ENCODE peak calls at places on chromosomes 13 and 19, in six cellular contexts. D is H1, Q is stomach, Z is upper lobe of left lung, B is tibial nerve, L is K562. O is an unnamed sample.

GRCh38 chr13:39530996-39531395 is 72.0 kb downstream of the LHFPL6 start:
- DNase-seq in L (no peak), Q (no peak), B (no peak), D (no peak), Z (no peak), O (no peak)

GRCh38 chr19:3154957-3155736 is 19.3 kb downstream of the GNA15 start:
- DNase-seq in B (no peak), D (no peak), L (peak), Z (no peak), Q (peak), O (peak)

GRCh38 chr13:41182231-41182630 is 12.1 kb downstream of the KBTBD7 start:
- DNase-seq in Z (no peak), B (no peak), D (no peak), L (no peak), Q (no peak), O (no peak)

GRCh38 chr19:52923782-52924593 is 760 bp upstream of the ZNF888 start:
- DNase-seq in Q (peak), B (no peak), L (peak), D (no peak), Z (no peak), O (peak)

GRCh38 chr13:111031531-111031961 is 83.6 kb upstream of the ARHGEF7 start:
- DNase-seq in Z (no peak), D (no peak), B (no peak), Q (no peak), L (no peak), O (peak)

GRCh38 chr19:41866284-41866683 is 6.2 kb downstream of the RPS19 start:
- DNase-seq in B (no peak), L (no peak), Q (no peak), Z (no peak), D (no peak), O (no peak)

GRCh38 chr13:105334211-105334610 is 1201.3 kb downstream of the EFNB2 start:
- DNase-seq in Z (no peak), D (no peak), L (no peak), B (no peak), Q (no peak), O (no peak)

GRCh38 chr13:86932935-86933334 is 738.2 kb upstream of the SLITRK5 start:
- DNase-seq in Z (no peak), D (peak), L (no peak), Q (no peak), B (no peak), O (no peak)

GRCh38 chr13:42047561-42048322 is 706 bp upstream of the DGKH start:
- DNase-seq in Z (peak), Q (peak), D (no peak), B (no peak), L (peak), O (peak)

GRCh38 chr13:93698016-93698613 is 471.5 kb downstream of the GPC6 start:
- DNase-seq in B (no peak), Z (no peak), D (no peak), L (no peak), Q (no peak), O (no peak)

GRCh38 chr19:8585894-8586750 is 8.9 kb upstream of the MYO1F start:
- DNase-seq in Q (peak), B (no peak), D (peak), Z (peak), L (peak), O (peak)

GRCh38 chr19:33350538-33351309 is 22.8 kb upstream of the CEBPG start:
- DNase-seq in B (no peak), L (no peak), D (no peak), Q (no peak), Z (no peak), O (no peak)

GRCh38 chr19:989381-990081 is 5.4 kb downstream of the WDR18 start:
- DNase-seq in D (no peak), L (no peak), Z (no peak), B (no peak), Q (no peak), O (no peak)

GRCh38 chr19:21586341-21587116 is 81.1 kb downstream of the ZNF429 start:
- DNase-seq in L (no peak), Q (peak), B (no peak), D (no peak), Z (peak), O (peak)

GRCh38 chr19:44657211-44657921 is 13.7 kb downstream of the PVR start:
- DNase-seq in L (peak), Z (peak), Q (peak), D (no peak), B (peak), O (peak)

GRCh38 chr19:2260341-2260751 is 4.1 kb upstream of the JSRP1 start:
- DNase-seq in B (no peak), L (no peak), Z (no peak), Q (no peak), D (no peak), O (peak)

GRCh38 chr19:56304243-56304642 is 10.4 kb downstream of the ZSCAN5A start:
- DNase-seq in Z (no peak), Q (no peak), D (no peak), B (no peak), L (no peak), O (no peak)

GRCh38 chr19:35248310-35249145 is at the start of gene LSR:
- DNase-seq in L (peak), B (no peak), D (peak), Q (peak), Z (peak), O (peak)

GRCh38 chr13:48595330-48596127 is 58.2 kb upstream of the CYSLTR2 start:
- DNase-seq in Q (peak), L (peak), D (no peak), B (no peak), Z (no peak), O (peak)

GRCh38 chr13:47903836-47904235 is 97.2 kb downstream of the SUCLA2 start:
- DNase-seq in L (no peak), Z (no peak), D (no peak), B (no peak), Q (no peak), O (no peak)

GRCh38 chr13:111115051-111115840 is at the start of gene ARHGEF7:
- DNase-seq in B (no peak), D (no peak), L (peak), Z (peak), Q (no peak), O (no peak)

GRCh38 chr19:33040994-33041827 is 23.5 kb downstream of the RHPN2 start:
- DNase-seq in D (no peak), B (no peak), Z (no peak), L (no peak), Q (peak), O (peak)

GRCh38 chr19:50334741-50335421 is 5.7 kb upstream of the KCNC3 start:
- DNase-seq in D (no peak), L (no peak), Q (no peak), Z (no peak), B (no peak), O (no peak)

GRCh38 chr13:98761126-98761978 is 8.9 kb upstream of the SLC15A1 start:
- DNase-seq in Q (peak), B (no peak), Z (no peak), D (no peak), L (no peak), O (no peak)

GRCh38 chr13:31051999-31052398 is 109.7 kb downstream of the HSPH1 start:
- DNase-seq in Z (no peak), Q (no peak), B (no peak), D (no peak), L (no peak), O (no peak)

DNA sequence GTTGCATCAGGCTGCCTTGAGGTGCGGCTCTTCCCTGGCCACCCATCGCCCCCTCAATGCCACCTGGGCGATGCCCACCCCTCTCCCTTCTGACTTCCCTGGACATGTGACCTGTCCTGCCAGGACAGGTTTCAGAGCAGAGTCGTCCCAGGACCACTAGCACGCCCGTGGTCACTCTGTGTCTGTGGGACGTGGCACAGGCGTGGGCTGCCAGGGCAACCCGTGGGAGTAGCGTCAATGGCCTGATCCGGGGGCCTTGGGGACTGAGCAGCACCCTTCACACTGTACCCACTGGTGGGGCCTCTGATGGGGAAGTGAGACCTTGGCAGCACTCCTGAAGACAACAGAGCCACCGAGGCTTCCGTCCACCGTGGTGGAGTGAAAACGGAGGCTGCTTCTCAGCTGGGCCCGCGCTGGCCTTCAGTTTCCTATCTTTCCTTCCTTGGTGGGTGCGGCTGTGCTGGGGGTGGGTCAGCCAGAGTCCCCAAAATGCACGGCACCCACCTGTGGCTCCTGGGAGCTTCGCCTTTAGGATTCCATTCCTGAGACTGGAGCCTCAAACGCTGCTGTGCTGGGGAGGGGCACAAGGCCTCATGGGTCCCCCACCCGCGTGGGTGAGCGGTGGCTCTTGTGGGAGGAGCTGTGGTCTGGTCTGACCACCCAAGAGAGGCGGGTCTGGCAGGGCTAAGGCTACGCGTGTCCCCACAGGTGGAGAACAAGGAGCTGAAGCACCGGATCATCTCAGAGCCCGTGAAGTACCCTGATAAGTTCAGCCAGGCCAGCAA is 26.7 kb upstream of the TMEM255B start:
- DNase-seq in Z (no peak), D (no peak), B (no peak), L (no peak), Q (no peak), O (no peak)
- TF ChIP-seq EP300 in Z (no peak), D (no peak), B (no peak), L (no peak), Q (no peak), O (no peak)

DNA sequence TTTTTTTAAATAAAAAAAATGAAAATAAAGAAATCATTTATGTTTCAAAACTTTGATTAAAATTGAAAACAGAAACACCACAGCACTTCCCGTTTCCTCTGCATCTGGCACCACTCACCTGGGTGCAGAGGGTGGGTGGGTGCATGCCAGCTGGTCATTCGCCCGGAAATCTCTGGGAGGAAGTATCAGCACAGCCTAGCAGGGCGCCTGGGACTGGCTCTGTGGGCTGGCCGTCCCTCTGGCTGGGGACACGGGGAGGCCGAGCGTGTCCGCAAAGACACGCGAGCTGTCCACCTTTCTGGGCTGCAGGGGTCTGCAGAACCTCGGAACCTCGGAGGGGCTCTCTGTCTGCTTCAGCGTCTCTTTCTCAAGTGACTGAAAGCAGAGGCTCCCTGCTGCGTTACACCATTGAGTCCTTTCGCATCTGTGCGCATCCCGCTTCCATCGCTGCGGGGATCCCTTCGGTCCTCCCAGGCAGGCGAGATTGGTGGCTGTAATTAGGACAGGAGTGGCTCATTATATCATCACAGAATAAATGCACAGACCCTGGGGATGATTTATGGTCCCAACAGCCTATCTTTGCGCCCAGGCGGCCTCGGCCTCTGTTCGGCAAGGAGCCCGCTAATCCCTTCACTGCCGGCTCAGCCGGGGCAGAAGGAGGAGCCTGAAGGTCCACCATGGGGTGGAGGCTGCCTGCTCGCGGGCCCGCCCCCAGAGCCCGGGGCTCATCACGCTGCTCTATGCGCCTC is 17.2 kb downstream of the CRTC1 start:
- DNase-seq in L (peak), Z (peak), Q (peak), B (peak), D (no peak), O (peak)
- TF ChIP-seq EP300 in L (peak), Z (no peak), Q (no peak), B (no peak), D (no peak), O (no peak)

GRCh38 chr19:39544201-39544903 is 4.4 kb upstream of the EID2 start:
- DNase-seq in Q (no peak), D (no peak), B (no peak), Z (no peak), L (no peak), O (no peak)
- TF ChIP-seq EP300 in Q (no peak), D (no peak), B (no peak), Z (no peak), L (no peak), O (no peak)

GRCh38 chr13:113920606-113921306 is 53.1 kb downstream of the C13orf46 start:
- DNase-seq in D (no peak), Z (no peak), Q (peak), L (no peak), B (no peak), O (no peak)
- TF ChIP-seq EP300 in D (no peak), Z (no peak), Q (no peak), L (no peak), B (no peak), O (no peak)

GRCh38 chr19:16532440-16533273 is 9.6 kb downstream of the CHERP start:
- DNase-seq in D (no peak), L (peak), B (no peak), Z (peak), Q (no peak), O (no peak)
- TF ChIP-seq EP300 in D (no peak), L (no peak), B (no peak), Z (no peak), Q (no peak), O (no peak)